ENCODE peak calls at places on chromosomes 16 and 17, in nine cellular contexts. One of them, this sample, is unnamed.

GRCh38 chr16:30715777-30716445 is 16.9 kb downstream of the SRCAP start:
- DNase-seq in fibroblast of lung: no peak
- DNase-seq in BE2C: peak; percentile 56
- DNase-seq in LNCaP clone FGC: no peak
- DNase-seq in fibroblast of pulmonary artery: peak; percentile 41
- DNase-seq in fibroblast of the conjunctiva: no peak
- DNase-seq in cardiac muscle cell: peak; percentile 57
- DNase-seq in activated CD8-positive, alpha-beta T cell treated with anti-CD3 and anti-CD28 coated beads, Interleukin-2, amount 10 ng/mL, durations not matched to agents 7 days and 5 days: peak; percentile 65
- DNase-seq in kidney glomerular epithelial cell: no peak
- DNase-seq in this sample: peak; percentile 85

GRCh38 chr17:83174859-83175550 is 95.6 kb downstream of the METRNL start:
- DNase-seq in kidney glomerular epithelial cell: no peak
- DNase-seq in fibroblast of lung: no peak
- DNase-seq in LNCaP clone FGC: no peak
- DNase-seq in BE2C: no peak
- DNase-seq in fibroblast of pulmonary artery: no peak
- DNase-seq in fibroblast of the conjunctiva: no peak
- DNase-seq in cardiac muscle cell: no peak
- DNase-seq in activated CD8-positive, alpha-beta T cell treated with anti-CD3 and anti-CD28 coated beads, Interleukin-2, amount 10 ng/mL, durations not matched to agents 7 days and 5 days: no peak
- DNase-seq in this sample: no peak

GRCh38 chr17:77834170-77835115 is 124.1 kb upstream of the TNRC6C start:
- DNase-seq in LNCaP clone FGC: no peak
- DNase-seq in kidney glomerular epithelial cell: peak; percentile 67
- DNase-seq in activated CD8-positive, alpha-beta T cell treated with anti-CD3 and anti-CD28 coated beads, Interleukin-2, amount 10 ng/mL, durations not matched to agents 7 days and 5 days: peak; percentile 81
- DNase-seq in BE2C: peak; percentile 84
- DNase-seq in fibroblast of the conjunctiva: peak; percentile 53
- DNase-seq in fibroblast of pulmonary artery: peak; percentile 88
- DNase-seq in fibroblast of lung: peak; percentile 65
- DNase-seq in cardiac muscle cell: peak; percentile 93
- DNase-seq in this sample: peak; percentile 94

GRCh38 chr17:68539536-68540469 is 27.6 kb downstream of the PRKAR1A start:
- DNase-seq in fibroblast of lung: peak; percentile 36
- DNase-seq in fibroblast of the conjunctiva: peak; percentile 21
- DNase-seq in cardiac muscle cell: peak; percentile 57
- DNase-seq in BE2C: no peak
- DNase-seq in LNCaP clone FGC: peak; percentile 45
- DNase-seq in fibroblast of pulmonary artery: peak; percentile 50
- DNase-seq in activated CD8-positive, alpha-beta T cell treated with anti-CD3 and anti-CD28 coated beads, Interleukin-2, amount 10 ng/mL, durations not matched to agents 7 days and 5 days: no peak
- DNase-seq in kidney glomerular epithelial cell: no peak
- DNase-seq in this sample: peak; percentile 39

GRCh38 chr16:66007717-66008116 is 358.8 kb upstream of the CDH5 start:
- DNase-seq in fibroblast of lung: peak; percentile 80
- DNase-seq in activated CD8-positive, alpha-beta T cell treated with anti-CD3 and anti-CD28 coated beads, Interleukin-2, amount 10 ng/mL, durations not matched to agents 7 days and 5 days: no peak
- DNase-seq in LNCaP clone FGC: no peak
- DNase-seq in fibroblast of pulmonary artery: peak; percentile 59
- DNase-seq in cardiac muscle cell: peak; percentile 82
- DNase-seq in kidney glomerular epithelial cell: no peak
- DNase-seq in fibroblast of the conjunctiva: peak; percentile 65
- DNase-seq in BE2C: no peak
- DNase-seq in this sample: peak; percentile 92

GRCh38 chr17:15262291-15263205 is 2.6 kb downstream of the PMP22 start:
- DNase-seq in BE2C: peak; percentile 69
- DNase-seq in fibroblast of lung: peak; percentile 94
- DNase-seq in kidney glomerular epithelial cell: peak; percentile 26
- DNase-seq in activated CD8-positive, alpha-beta T cell treated with anti-CD3 and anti-CD28 coated beads, Interleukin-2, amount 10 ng/mL, durations not matched to agents 7 days and 5 days: no peak
- DNase-seq in cardiac muscle cell: peak; percentile 89
- DNase-seq in fibroblast of pulmonary artery: peak; percentile 84
- DNase-seq in fibroblast of the conjunctiva: peak; percentile 92
- DNase-seq in LNCaP clone FGC: no peak
- DNase-seq in this sample: peak; percentile 90

GRCh38 chr16:31409433-31409832 is 16.3 kb downstream of the ITGAD start:
- DNase-seq in activated CD8-positive, alpha-beta T cell treated with anti-CD3 and anti-CD28 coated beads, Interleukin-2, amount 10 ng/mL, durations not matched to agents 7 days and 5 days: no peak
- DNase-seq in fibroblast of pulmonary artery: peak; percentile 39
- DNase-seq in cardiac muscle cell: peak; percentile 37
- DNase-seq in BE2C: no peak
- DNase-seq in kidney glomerular epithelial cell: no peak
- DNase-seq in fibroblast of the conjunctiva: no peak
- DNase-seq in fibroblast of lung: peak; percentile 2
- DNase-seq in LNCaP clone FGC: no peak
- DNase-seq in this sample: peak; percentile 56

GRCh38 chr16:59988591-59988990 is 1254.5 kb upstream of the GOT2 start:
- DNase-seq in cardiac muscle cell: no peak
- DNase-seq in BE2C: no peak
- DNase-seq in fibroblast of the conjunctiva: no peak
- DNase-seq in kidney glomerular epithelial cell: no peak
- DNase-seq in fibroblast of pulmonary artery: no peak
- DNase-seq in LNCaP clone FGC: peak; percentile 14
- DNase-seq in fibroblast of lung: no peak
- DNase-seq in activated CD8-positive, alpha-beta T cell treated with anti-CD3 and anti-CD28 coated beads, Interleukin-2, amount 10 ng/mL, durations not matched to agents 7 days and 5 days: no peak
- DNase-seq in this sample: no peak

GRCh38 chr16:24538756-24539294 is 541 bp upstream of the RBBP6 start:
- DNase-seq in kidney glomerular epithelial cell: peak; percentile 89
- DNase-seq in fibroblast of pulmonary artery: no peak
- DNase-seq in fibroblast of the conjunctiva: no peak
- DNase-seq in LNCaP clone FGC: peak; percentile 75
- DNase-seq in cardiac muscle cell: no peak
- DNase-seq in activated CD8-positive, alpha-beta T cell treated with anti-CD3 and anti-CD28 coated beads, Interleukin-2, amount 10 ng/mL, durations not matched to agents 7 days and 5 days: no peak
- DNase-seq in fibroblast of lung: no peak
- DNase-seq in BE2C: no peak
- DNase-seq in this sample: peak; percentile 85

GRCh38 chr17:57604771-57605733 is 140.0 kb downstream of the CCDC182 start:
- DNase-seq in fibroblast of the conjunctiva: no peak
- DNase-seq in cardiac muscle cell: peak; percentile 68
- DNase-seq in LNCaP clone FGC: no peak
- DNase-seq in fibroblast of pulmonary artery: peak; percentile 63
- DNase-seq in BE2C: peak; percentile 97
- DNase-seq in activated CD8-positive, alpha-beta T cell treated with anti-CD3 and anti-CD28 coated beads, Interleukin-2, amount 10 ng/mL, durations not matched to agents 7 days and 5 days: peak; percentile 73
- DNase-seq in fibroblast of lung: peak; percentile 74
- DNase-seq in kidney glomerular epithelial cell: peak; percentile 29
- DNase-seq in this sample: peak; percentile 50

GRCh38 chr16:69469807-69470561 is 45.6 kb downstream of the CYB5B start:
- DNase-seq in activated CD8-positive, alpha-beta T cell treated with anti-CD3 and anti-CD28 coated beads, Interleukin-2, amount 10 ng/mL, durations not matched to agents 7 days and 5 days: no peak
- DNase-seq in fibroblast of the conjunctiva: no peak
- DNase-seq in BE2C: no peak
- DNase-seq in fibroblast of pulmonary artery: no peak
- DNase-seq in fibroblast of lung: no peak
- DNase-seq in kidney glomerular epithelial cell: no peak
- DNase-seq in cardiac muscle cell: no peak
- DNase-seq in LNCaP clone FGC: no peak
- DNase-seq in this sample: no peak

GRCh38 chr16:11797166-11797956 is at the start of gene ZC3H7A:
- DNase-seq in BE2C: peak; percentile 98
- DNase-seq in fibroblast of the conjunctiva: peak; percentile 95
- DNase-seq in cardiac muscle cell: peak; percentile 99
- DNase-seq in activated CD8-positive, alpha-beta T cell treated with anti-CD3 and anti-CD28 coated beads, Interleukin-2, amount 10 ng/mL, durations not matched to agents 7 days and 5 days: peak; percentile 95
- DNase-seq in kidney glomerular epithelial cell: peak; percentile 93
- DNase-seq in fibroblast of lung: peak; percentile 97
- DNase-seq in LNCaP clone FGC: peak; percentile 89
- DNase-seq in fibroblast of pulmonary artery: peak; percentile 98
- DNase-seq in this sample: peak; percentile 99

GRCh38 chr16:4384497-4384896 is 12.8 kb downstream of the VASN start:
- DNase-seq in activated CD8-positive, alpha-beta T cell treated with anti-CD3 and anti-CD28 coated beads, Interleukin-2, amount 10 ng/mL, durations not matched to agents 7 days and 5 days: no peak
- DNase-seq in fibroblast of the conjunctiva: no peak
- DNase-seq in LNCaP clone FGC: no peak
- DNase-seq in fibroblast of lung: no peak
- DNase-seq in fibroblast of pulmonary artery: no peak
- DNase-seq in kidney glomerular epithelial cell: no peak
- DNase-seq in BE2C: peak; percentile 83
- DNase-seq in cardiac muscle cell: no peak
- DNase-seq in this sample: no peak

GRCh38 chr16:83802135-83802534 is 5.6 kb upstream of the HSBP1 start:
- DNase-seq in fibroblast of the conjunctiva: peak; percentile 62
- DNase-seq in kidney glomerular epithelial cell: no peak
- DNase-seq in cardiac muscle cell: peak; percentile 75
- DNase-seq in LNCaP clone FGC: peak; percentile 78
- DNase-seq in fibroblast of lung: peak; percentile 81
- DNase-seq in fibroblast of pulmonary artery: peak; percentile 78
- DNase-seq in activated CD8-positive, alpha-beta T cell treated with anti-CD3 and anti-CD28 coated beads, Interleukin-2, amount 10 ng/mL, durations not matched to agents 7 days and 5 days: no peak
- DNase-seq in BE2C: no peak
- DNase-seq in this sample: peak; percentile 79

GRCh38 chr17:3748576-3748975 is 24.9 kb downstream of the HASPIN start:
- DNase-seq in cardiac muscle cell: no peak
- DNase-seq in LNCaP clone FGC: no peak
- DNase-seq in kidney glomerular epithelial cell: no peak
- DNase-seq in BE2C: no peak
- DNase-seq in activated CD8-positive, alpha-beta T cell treated with anti-CD3 and anti-CD28 coated beads, Interleukin-2, amount 10 ng/mL, durations not matched to agents 7 days and 5 days: no peak
- DNase-seq in fibroblast of pulmonary artery: no peak
- DNase-seq in fibroblast of lung: no peak
- DNase-seq in fibroblast of the conjunctiva: no peak
- DNase-seq in this sample: no peak

GRCh38 chr16:10683160-10683559 is 11.6 kb downstream of the TEKT5 start:
- DNase-seq in fibroblast of pulmonary artery: no peak
- DNase-seq in kidney glomerular epithelial cell: no peak
- DNase-seq in cardiac muscle cell: no peak
- DNase-seq in fibroblast of lung: no peak
- DNase-seq in activated CD8-positive, alpha-beta T cell treated with anti-CD3 and anti-CD28 coated beads, Interleukin-2, amount 10 ng/mL, durations not matched to agents 7 days and 5 days: no peak
- DNase-seq in BE2C: no peak
- DNase-seq in fibroblast of the conjunctiva: no peak
- DNase-seq in LNCaP clone FGC: no peak
- DNase-seq in this sample: no peak

GRCh38 chr16:84166796-84167695 is 19.8 kb downstream of the TAF1C start:
- DNase-seq in activated CD8-positive, alpha-beta T cell treated with anti-CD3 and anti-CD28 coated beads, Interleukin-2, amount 10 ng/mL, durations not matched to agents 7 days and 5 days: no peak
- DNase-seq in fibroblast of the conjunctiva: no peak
- DNase-seq in fibroblast of pulmonary artery: no peak
- DNase-seq in LNCaP clone FGC: no peak
- DNase-seq in fibroblast of lung: no peak
- DNase-seq in cardiac muscle cell: no peak
- DNase-seq in BE2C: no peak
- DNase-seq in kidney glomerular epithelial cell: no peak
- DNase-seq in this sample: no peak

GRCh38 chr16:55333690-55334089 is 9.7 kb downstream of the IRX6 start:
- DNase-seq in fibroblast of lung: no peak
- DNase-seq in fibroblast of the conjunctiva: no peak
- DNase-seq in activated CD8-positive, alpha-beta T cell treated with anti-CD3 and anti-CD28 coated beads, Interleukin-2, amount 10 ng/mL, durations not matched to agents 7 days and 5 days: no peak
- DNase-seq in BE2C: no peak
- DNase-seq in LNCaP clone FGC: no peak
- DNase-seq in cardiac muscle cell: no peak
- DNase-seq in kidney glomerular epithelial cell: no peak
- DNase-seq in fibroblast of pulmonary artery: no peak
- DNase-seq in this sample: no peak

GRCh38 chr17:7588553-7589203 is 1.2 kb downstream of the SOX15 start:
- DNase-seq in BE2C: no peak
- DNase-seq in LNCaP clone FGC: no peak
- DNase-seq in fibroblast of lung: no peak
- DNase-seq in activated CD8-positive, alpha-beta T cell treated with anti-CD3 and anti-CD28 coated beads, Interleukin-2, amount 10 ng/mL, durations not matched to agents 7 days and 5 days: no peak
- DNase-seq in fibroblast of pulmonary artery: no peak
- DNase-seq in kidney glomerular epithelial cell: no peak
- DNase-seq in cardiac muscle cell: no peak
- DNase-seq in fibroblast of the conjunctiva: no peak
- DNase-seq in this sample: no peak

GRCh38 chr16:24837969-24838368 is 7.8 kb upstream of the SLC5A11 start:
- DNase-seq in fibroblast of pulmonary artery: no peak
- DNase-seq in fibroblast of lung: no peak
- DNase-seq in kidney glomerular epithelial cell: no peak
- DNase-seq in BE2C: no peak
- DNase-seq in LNCaP clone FGC: no peak
- DNase-seq in cardiac muscle cell: no peak
- DNase-seq in activated CD8-positive, alpha-beta T cell treated with anti-CD3 and anti-CD28 coated beads, Interleukin-2, amount 10 ng/mL, durations not matched to agents 7 days and 5 days: no peak
- DNase-seq in fibroblast of the conjunctiva: no peak
- DNase-seq in this sample: no peak

GRCh38 chr17:48747445-48748363 is 19.2 kb upstream of the HOXB13 start:
- DNase-seq in activated CD8-positive, alpha-beta T cell treated with anti-CD3 and anti-CD28 coated beads, Interleukin-2, amount 10 ng/mL, durations not matched to agents 7 days and 5 days: no peak
- DNase-seq in cardiac muscle cell: no peak
- DNase-seq in BE2C: no peak
- DNase-seq in fibroblast of the conjunctiva: no peak
- DNase-seq in fibroblast of lung: no peak
- DNase-seq in kidney glomerular epithelial cell: no peak
- DNase-seq in fibroblast of pulmonary artery: no peak
- DNase-seq in LNCaP clone FGC: no peak
- DNase-seq in this sample: no peak

GRCh38 chr16:56344518-56345405 is 80.6 kb downstream of the AMFR start:
- DNase-seq in fibroblast of the conjunctiva: no peak
- DNase-seq in cardiac muscle cell: no peak
- DNase-seq in LNCaP clone FGC: no peak
- DNase-seq in BE2C: no peak
- DNase-seq in fibroblast of lung: no peak
- DNase-seq in kidney glomerular epithelial cell: no peak
- DNase-seq in fibroblast of pulmonary artery: no peak
- DNase-seq in activated CD8-positive, alpha-beta T cell treated with anti-CD3 and anti-CD28 coated beads, Interleukin-2, amount 10 ng/mL, durations not matched to agents 7 days and 5 days: no peak
- DNase-seq in this sample: no peak

GRCh38 chr16:47069291-47069690 is 74.5 kb downstream of the NETO2 start:
- DNase-seq in BE2C: no peak
- DNase-seq in cardiac muscle cell: no peak
- DNase-seq in fibroblast of lung: no peak
- DNase-seq in fibroblast of the conjunctiva: no peak
- DNase-seq in activated CD8-positive, alpha-beta T cell treated with anti-CD3 and anti-CD28 coated beads, Interleukin-2, amount 10 ng/mL, durations not matched to agents 7 days and 5 days: no peak
- DNase-seq in fibroblast of pulmonary artery: no peak
- DNase-seq in LNCaP clone FGC: no peak
- DNase-seq in kidney glomerular epithelial cell: no peak
- DNase-seq in this sample: no peak

GRCh38 chr17:39581071-39581831 is 26.5 kb downstream of the NEUROD2 start:
- DNase-seq in activated CD8-positive, alpha-beta T cell treated with anti-CD3 and anti-CD28 coated beads, Interleukin-2, amount 10 ng/mL, durations not matched to agents 7 days and 5 days: no peak
- DNase-seq in kidney glomerular epithelial cell: no peak
- DNase-seq in fibroblast of pulmonary artery: no peak
- DNase-seq in fibroblast of lung: no peak
- DNase-seq in BE2C: no peak
- DNase-seq in fibroblast of the conjunctiva: no peak
- DNase-seq in cardiac muscle cell: no peak
- DNase-seq in LNCaP clone FGC: no peak
- DNase-seq in this sample: no peak

GRCh38 chr17:68353121-68353521 is 61.8 kb downstream of the ARSG start:
- DNase-seq in activated CD8-positive, alpha-beta T cell treated with anti-CD3 and anti-CD28 coated beads, Interleukin-2, amount 10 ng/mL, durations not matched to agents 7 days and 5 days: no peak
- DNase-seq in fibroblast of the conjunctiva: no peak
- DNase-seq in fibroblast of lung: no peak
- DNase-seq in kidney glomerular epithelial cell: no peak
- DNase-seq in cardiac muscle cell: peak; percentile 9
- DNase-seq in LNCaP clone FGC: no peak
- DNase-seq in fibroblast of pulmonary artery: no peak
- DNase-seq in BE2C: no peak
- DNase-seq in this sample: peak; percentile 32

GRCh38 chr17:45131294-45131615 is 1.1 kb downstream of the PLCD3 start:
- DNase-seq in fibroblast of the conjunctiva: no peak
- DNase-seq in LNCaP clone FGC: no peak
- DNase-seq in cardiac muscle cell: no peak
- DNase-seq in kidney glomerular epithelial cell: no peak
- DNase-seq in fibroblast of lung: no peak
- DNase-seq in fibroblast of pulmonary artery: no peak
- DNase-seq in BE2C: no peak
- DNase-seq in activated CD8-positive, alpha-beta T cell treated with anti-CD3 and anti-CD28 coated beads, Interleukin-2, amount 10 ng/mL, durations not matched to agents 7 days and 5 days: no peak
- DNase-seq in this sample: no peak